ENCODE peak calls at places on chromosomes 3 and 15, in nine cellular contexts. M is AG04450, W is stomach, Q is lung microvascular endothelial cell, Z is T-helper 1 cell, U is posterior cingulate gyrus, O is T-cell, V is progenitor cell of endocrine pancreas, S is neural crest cell. G is an unnamed sample.
A peak's percentile ranks its signal among the peaks of the same experiment; 100 is the strongest.

GRCh38 chr3:186708983-186709679 is 8.0 kb upstream of the KNG1 start:
- DNase-seq in Z (no peak), Q (no peak), M (no peak), S (no peak), W (no peak), O (no peak), U (no peak), V (no peak), G (no peak)

GRCh38 chr3:184289426-184289938 is 9.6 kb upstream of the PSMD2 start:
- DNase-seq in U (peak; percentile 60), Z (peak; percentile 30), W (peak; percentile 59), Q (peak; percentile 67), S (peak; percentile 56), V (peak; percentile 23), M (no peak), O (peak; percentile 10), G (no peak)

GRCh38 chr3:44848634-44849033 is 13.1 kb upstream of the TMEM42 start:
- DNase-seq in Q (no peak), Z (no peak), M (no peak), S (no peak), O (no peak), W (no peak), V (no peak), U (no peak), G (no peak)

GRCh38 chr15:60605879-60606304 is 127.0 kb upstream of the ICE2 start:
- DNase-seq in W (no peak), Z (no peak), O (no peak), U (no peak), Q (peak; percentile 93), M (peak; percentile 27), V (no peak), S (no peak), G (peak; percentile 62)

GRCh38 chr3:179671709-179672337 is 19.0 kb downstream of the USP13 start:
- DNase-seq in W (no peak), U (no peak), M (no peak), V (no peak), Q (peak; percentile 100), O (no peak), Z (no peak), S (no peak), G (no peak)

GRCh38 chr3:78148986-78149717 is 1109.3 kb downstream of the ROBO2 start:
- DNase-seq in W (no peak), V (no peak), U (no peak), O (no peak), Q (no peak), M (no peak), Z (no peak), S (no peak), G (no peak)

GRCh38 chr15:96351801-96352593 is 21.5 kb downstream of the NR2F2 start:
- DNase-seq in U (no peak), M (no peak), W (peak; percentile 87), Q (peak; percentile 74), Z (no peak), V (no peak), S (no peak), O (no peak), G (no peak)

GRCh38 chr3:149443545-149443912 is 31.0 kb upstream of the TM4SF4 start:
- DNase-seq in Z (no peak), W (no peak), Q (no peak), M (no peak), O (no peak), V (no peak), S (no peak), U (no peak), G (no peak)

GRCh38 chr15:71739355-71739754 is 71.0 kb upstream of the NR2E3 start:
- DNase-seq in W (no peak), V (no peak), S (no peak), O (no peak), U (no peak), Q (no peak), Z (no peak), M (no peak), G (no peak)

GRCh38 chr3:127409421-127410136 is 121.7 kb upstream of the PRR20G start:
- DNase-seq in W (peak; percentile 19), Z (no peak), Q (no peak), U (no peak), M (no peak), O (no peak), S (no peak), V (no peak), G (no peak)

GRCh38 chr3:50268276-50268675 is 671 bp upstream of the SEMA3B start:
- DNase-seq in S (no peak), W (no peak), O (no peak), M (no peak), Q (no peak), Z (no peak), U (peak; percentile 38), V (no peak), G (no peak)

GRCh38 chr15:51853987-51854386 is 24.5 kb downstream of the TMOD3 start:
- DNase-seq in W (no peak), V (no peak), O (no peak), Z (no peak), Q (no peak), U (no peak), M (no peak), S (no peak), G (no peak)

GRCh38 chr3:8663177-8664061 is 18.8 kb upstream of the SSUH2 start:
- DNase-seq in S (peak; percentile 86), O (no peak), Q (peak; percentile 81), M (peak; percentile 23), U (peak; percentile 65), W (peak; percentile 85), V (peak; percentile 70), Z (no peak), G (peak; percentile 42)

GRCh38 chr3:124791639-124792111 is 61.4 kb downstream of the UMPS start:
- DNase-seq in M (peak; percentile 91), O (no peak), Q (no peak), S (no peak), U (no peak), Z (no peak), V (no peak), W (no peak), G (no peak)

GRCh38 chr3:41148446-41148845 is 50.9 kb upstream of the CTNNB1 start:
- DNase-seq in S (no peak), W (no peak), U (no peak), V (no peak), M (no peak), Q (no peak), Z (no peak), O (no peak), G (no peak)

GRCh38 chr15:50493625-50494024 is 52.8 kb downstream of the USP50 start:
- DNase-seq in S (no peak), W (no peak), Z (no peak), V (no peak), O (no peak), U (no peak), Q (no peak), M (no peak), G (no peak)

GRCh38 chr3:43768594-43768993 is 77.9 kb downstream of the ABHD5 start:
- DNase-seq in O (no peak), Q (no peak), W (no peak), U (no peak), S (no peak), V (no peak), Z (no peak), M (no peak), G (no peak)

GRCh38 chr15:73273181-73274002 is 95.4 kb downstream of the HCN4 start:
- DNase-seq in S (peak; percentile 48), O (peak; percentile 3), Z (peak; percentile 7), U (peak; percentile 56), M (peak; percentile 16), V (peak; percentile 30), Q (peak; percentile 76), W (peak; percentile 44), G (peak; percentile 18)

GRCh38 chr15:101099183-101099582 is 152.7 kb downstream of the CHSY1 start:
- DNase-seq in V (no peak), M (no peak), O (no peak), S (no peak), U (no peak), Z (no peak), Q (no peak), W (no peak), G (no peak)

GRCh38 chr15:69602921-69603320 is 150.3 kb downstream of the RPLP1 start:
- DNase-seq in O (no peak), V (no peak), Q (no peak), S (no peak), U (no peak), Z (no peak), W (no peak), M (no peak), G (no peak)

GRCh38 chr15:58483316-58483715 is 51.5 kb downstream of the LIPC start:
- DNase-seq in Q (no peak), V (no peak), S (no peak), Z (no peak), O (no peak), U (no peak), W (no peak), M (no peak), G (no peak)

GRCh38 chr15:99149366-99149765 is 44.5 kb downstream of the SYNM start:
- DNase-seq in V (no peak), O (no peak), S (no peak), Q (no peak), M (no peak), U (no peak), Z (no peak), W (no peak), G (no peak)

GRCh38 chr15:60531811-60532210 is 52.9 kb upstream of the ICE2 start:
- DNase-seq in Q (no peak), M (no peak), S (no peak), O (no peak), U (no peak), V (no peak), W (no peak), Z (no peak), G (no peak)

GRCh38 chr15:41567870-41568269 is 8.9 kb downstream of the TYRO3 start:
- DNase-seq in W (no peak), V (no peak), O (no peak), Z (no peak), S (no peak), Q (no peak), M (no peak), U (no peak), G (no peak)

GRCh38 chr3:126445506-126445905 is 30.2 kb downstream of the ZXDC start:
- DNase-seq in V (no peak), Z (no peak), W (no peak), Q (peak; percentile 13), M (no peak), S (no peak), O (no peak), U (no peak), G (no peak)